ENCODE peak calls at places on chromosomes 12 and 14, in six cellular contexts. M is OCI-LY7, G is NCI-H146, J is GOT3, R is glomerular endothelial cell, E is HT-29. Q is an unnamed sample.

GRCh38 chr12:26831959-26832816 is 806 bp downstream of the ITPR2 start:
- DNase-seq in M (peak), G (peak), J (peak), R (no peak), E (peak), Q (peak)

GRCh38 chr14:101276309-101277091 is 284.8 kb upstream of the DIO3 start:
- DNase-seq in M (no peak), G (no peak), J (no peak), R (peak), E (no peak), Q (peak)

GRCh38 chr14:97408937-97409860 is 612.0 kb downstream of the VRK1 start:
- DNase-seq in M (no peak), G (no peak), J (no peak), R (no peak), E (no peak), Q (no peak)

GRCh38 chr12:104297477-104298113 is 5.9 kb upstream of the EID3 start:
- DNase-seq in M (no peak), G (no peak), J (no peak), R (no peak), E (peak), Q (no peak)

GRCh38 chr14:81176224-81176623 is 44.5 kb downstream of the GTF2A1 start:
- DNase-seq in M (peak), G (no peak), J (no peak), R (no peak), E (no peak), Q (no peak)

GRCh38 chr12:1429980-1430379 is 164.4 kb downstream of the FBXL14 start:
- DNase-seq in M (no peak), G (no peak), J (no peak), R (no peak), E (no peak), Q (no peak)

GRCh38 chr14:91413547-91414474 is 3.8 kb downstream of the CCDC88C start:
- DNase-seq in M (peak), G (peak), J (no peak), R (no peak), E (peak), Q (peak)

GRCh38 chr14:93708311-93708734 is 80.0 kb downstream of the PRIMA1 start:
- DNase-seq in M (no peak), G (no peak), J (no peak), R (no peak), E (no peak), Q (no peak)

GRCh38 chr12:61996717-61997116 is 263.5 kb upstream of the USP15 start:
- DNase-seq in M (no peak), G (no peak), J (no peak), R (no peak), E (no peak), Q (no peak)

GRCh38 chr12:109710747-109711595 is 2.7 kb upstream of the FAM222A start:
- DNase-seq in M (no peak), G (peak), J (no peak), R (no peak), E (no peak), Q (peak)

GRCh38 chr14:51176819-51177218 is 63.2 kb upstream of the TMX1 start:
- DNase-seq in M (no peak), G (no peak), J (no peak), R (no peak), E (no peak), Q (no peak)

GRCh38 chr14:23153891-23154796 is 29.3 kb downstream of the SLC7A8 start:
- DNase-seq in M (no peak), G (no peak), J (no peak), R (no peak), E (no peak), Q (peak)

GRCh38 chr12:31906581-31907286 is 52.5 kb upstream of the RESF1 start:
- DNase-seq in M (peak), G (no peak), J (no peak), R (no peak), E (no peak), Q (no peak)

GRCh38 chr12:118448341-118448740 is 72.0 kb downstream of the SUDS3 start:
- DNase-seq in M (no peak), G (no peak), J (no peak), R (no peak), E (no peak), Q (no peak)

GRCh38 chr12:100437038-100437841 is 36.4 kb upstream of the NR1H4 start:
- DNase-seq in M (no peak), G (no peak), J (no peak), R (no peak), E (peak), Q (no peak)

GRCh38 chr14:85533821-85534271 is 3.9 kb downstream of the FLRT2 start:
- DNase-seq in M (no peak), G (peak), J (no peak), R (no peak), E (no peak), Q (peak)

GRCh38 chr12:131872154-131873046 is 22.0 kb upstream of the ULK1 start:
- DNase-seq in M (no peak), G (no peak), J (peak), R (no peak), E (peak), Q (no peak)

GRCh38 chr14:104389326-104390220 is 190.0 kb upstream of the C14orf180 start:
- DNase-seq in M (peak), G (no peak), J (no peak), R (no peak), E (no peak), Q (no peak)

GRCh38 chr12:123998960-123999359 is 25.9 kb downstream of the ZNF664 start:
- DNase-seq in M (no peak), G (no peak), J (no peak), R (no peak), E (no peak), Q (no peak)

GRCh38 chr14:61567838-61568571 is 127.3 kb upstream of the HIF1A start:
- DNase-seq in M (peak), G (peak), J (no peak), R (no peak), E (no peak), Q (peak)

GRCh38 chr14:101500681-101501080 is 60.6 kb upstream of the DIO3 start:
- DNase-seq in M (no peak), G (no peak), J (no peak), R (no peak), E (no peak), Q (no peak)

GRCh38 chr14:77868552-77869300 is 68.8 kb downstream of the ADCK1 start:
- DNase-seq in M (no peak), G (peak), J (no peak), R (no peak), E (no peak), Q (peak)

GRCh38 chr12:11693068-11693467 is 43.6 kb downstream of the ETV6 start:
- DNase-seq in M (no peak), G (no peak), J (no peak), R (no peak), E (no peak), Q (no peak)

GRCh38 chr12:11967356-11968040 is 103.2 kb upstream of the BCL2L14 start:
- DNase-seq in M (no peak), G (no peak), J (no peak), R (peak), E (peak), Q (no peak)

GRCh38 chr14:100828448-100828834 is 2.5 kb downstream of the MEG3 start:
- DNase-seq in M (no peak), G (no peak), J (no peak), R (no peak), E (no peak), Q (no peak)

GRCh38 chr14:85917631-85918030 is 387.7 kb downstream of the FLRT2 start:
- DNase-seq in M (no peak), G (no peak), J (no peak), R (no peak), E (no peak), Q (no peak)

GRCh38 chr12:39440781-39441180 is 2.1 kb downstream of the KIF21A start:
- DNase-seq in M (no peak), G (no peak), J (no peak), R (no peak), E (no peak), Q (no peak)

GRCh38 chr12:65875635-65876034 is 51.4 kb downstream of the HMGA2 start:
- DNase-seq in M (no peak), G (no peak), J (no peak), R (no peak), E (no peak), Q (no peak)

GRCh38 chr12:117151195-117152031 is 38.9 kb downstream of the FBXO21 start:
- DNase-seq in M (peak), G (peak), J (no peak), R (no peak), E (peak), Q (peak)

GRCh38 chr14:63512861-63513260 is 30.3 kb downstream of the PPP2R5E start:
- DNase-seq in M (no peak), G (no peak), J (no peak), R (no peak), E (no peak), Q (no peak)

GRCh38 chr14:105839425-105840265 is 313.3 kb downstream of the TMEM121 start:
- DNase-seq in M (no peak), G (no peak), J (no peak), R (no peak), E (no peak), Q (no peak)

GRCh38 chr12:50112456-50113218 is 601 bp downstream of the COX14 start:
- DNase-seq in M (peak), G (peak), J (no peak), R (no peak), E (no peak), Q (peak)

GRCh38 chr14:34623506-34623905 is 6.4 kb downstream of the SNX6 start:
- DNase-seq in M (no peak), G (no peak), J (no peak), R (peak), E (no peak), Q (no peak)

GRCh38 chr12:6380141-6381121 is 3.5 kb upstream of the LTBR start:
- DNase-seq in M (no peak), G (no peak), J (no peak), R (no peak), E (no peak), Q (no peak)

GRCh38 chr14:86799244-86799647 is 1193.7 kb downstream of the GALC start:
- DNase-seq in M (no peak), G (no peak), J (no peak), R (peak), E (no peak), Q (peak)

GRCh38 chr14:87725318-87725717 is 267.7 kb downstream of the GALC start:
- DNase-seq in M (no peak), G (no peak), J (no peak), R (no peak), E (no peak), Q (no peak)

GRCh38 chr12:53060721-53061276 is 10.9 kb downstream of the TNS2 start:
- DNase-seq in M (no peak), G (peak), J (no peak), R (no peak), E (no peak), Q (peak)

GRCh38 chr14:22379727-22380126 is 209.3 kb downstream of the DAD1 start:
- DNase-seq in M (no peak), G (no peak), J (no peak), R (no peak), E (no peak), Q (no peak)

GRCh38 chr14:89617471-89618291 is 200.6 kb upstream of the FOXN3 start:
- DNase-seq in M (peak), G (peak), J (no peak), R (no peak), E (no peak), Q (peak)